ENCODE peak calls at places on chromosomes 6 and 20, in five cellular contexts. S is B cell, Z is heart left ventricle, J is A549, L is endothelial cell of umbilical vein. V is an unnamed sample.

GRCh38 chr6:40344566-40345185 is 242.5 kb downstream of the LRFN2 start:
- DNase-seq in Z (no peak), S (no peak), L (no peak), J (no peak), V (no peak)

GRCh38 chr6:30356519-30356918 is 11.6 kb downstream of the RPP21 start:
- DNase-seq in Z (no peak), J (no peak), S (no peak), L (no peak), V (no peak)

GRCh38 chr20:51767018-51767866 is 948 bp downstream of the ATP9A start:
- DNase-seq in L (peak), S (no peak), J (peak), Z (peak), V (peak)

GRCh38 chr20:57428611-57429496 is 37.7 kb downstream of the RBM38 start:
- DNase-seq in S (no peak), J (no peak), Z (no peak), L (no peak), V (no peak)

GRCh38 chr20:25984933-25985332 is 288.3 kb upstream of the ZNF337 start:
- DNase-seq in L (peak), Z (peak), J (no peak), S (peak), V (peak)

GRCh38 chr6:110353420-110353819 is 4.7 kb downstream of the METTL24 start:
- DNase-seq in Z (no peak), J (no peak), L (no peak), S (no peak), V (no peak)

GRCh38 chr6:130269969-130270635 is 47.4 kb upstream of the SAMD3 start:
- DNase-seq in J (no peak), L (no peak), Z (no peak), S (no peak), V (peak)

GRCh38 chr6:43267619-43268347 is 24.5 kb downstream of the TTBK1 start:
- DNase-seq in Z (no peak), L (no peak), S (no peak), J (no peak), V (no peak)

GRCh38 chr6:83168556-83168955 is 24.5 kb downstream of the PGM3 start:
- DNase-seq in J (no peak), S (no peak), L (no peak), Z (no peak), V (no peak)

GRCh38 chr6:149925974-149926777 is 3.3 kb upstream of the RAET1G start:
- DNase-seq in J (peak), Z (peak), S (peak), L (peak), V (no peak)
- TF ChIP-seq CTCF in J (peak), Z (peak), S (peak), L (peak), V (peak)

GRCh38 chr20:47418061-47418616 is 61.6 kb upstream of the ZMYND8 start:
- DNase-seq in J (no peak), L (no peak), Z (no peak), S (no peak), V (no peak)
- TF ChIP-seq CTCF in J (no peak), L (no peak), Z (no peak), S (no peak), V (no peak)

DNA sequence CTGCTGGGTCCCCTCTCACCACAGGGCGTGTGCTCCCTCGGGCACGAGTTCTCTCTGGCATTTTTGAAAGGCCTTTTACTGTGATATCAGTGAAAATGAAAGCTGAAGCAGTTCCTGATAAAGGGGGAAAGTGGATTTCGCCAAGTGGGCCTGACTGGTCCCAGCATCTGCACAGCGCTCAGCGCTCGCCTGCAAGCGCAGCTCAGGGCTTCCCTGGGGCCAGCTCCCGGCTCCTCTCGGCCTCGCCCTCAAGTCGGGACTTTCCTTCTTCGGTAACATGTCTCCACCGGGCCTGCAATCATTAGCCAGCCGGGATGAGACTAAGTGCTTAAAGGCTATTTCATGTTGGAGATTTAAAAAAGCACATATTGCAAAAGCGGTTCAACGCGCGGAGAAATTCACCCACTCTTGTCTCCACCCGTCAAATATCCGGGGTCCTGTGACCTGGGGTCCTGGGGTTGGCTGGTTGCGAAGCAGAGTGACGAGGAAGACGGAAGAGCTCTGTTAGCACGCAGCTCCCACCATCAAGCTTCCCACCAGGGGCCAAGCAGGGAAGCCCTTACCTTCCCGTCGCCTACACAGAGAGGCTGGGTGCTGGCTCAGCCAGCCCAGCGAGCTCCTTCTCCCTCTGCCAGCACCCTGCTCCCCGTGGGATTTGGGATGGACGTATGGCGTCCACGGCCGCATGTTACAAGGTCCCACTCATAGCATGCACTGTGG is 114.1 kb downstream of the SMOC2 start:
- DNase-seq in J (no peak), Z (no peak), L (no peak), S (no peak), V (no peak)
- TF ChIP-seq CTCF in J (no peak), Z (no peak), L (no peak), S (no peak), V (no peak)

DNA sequence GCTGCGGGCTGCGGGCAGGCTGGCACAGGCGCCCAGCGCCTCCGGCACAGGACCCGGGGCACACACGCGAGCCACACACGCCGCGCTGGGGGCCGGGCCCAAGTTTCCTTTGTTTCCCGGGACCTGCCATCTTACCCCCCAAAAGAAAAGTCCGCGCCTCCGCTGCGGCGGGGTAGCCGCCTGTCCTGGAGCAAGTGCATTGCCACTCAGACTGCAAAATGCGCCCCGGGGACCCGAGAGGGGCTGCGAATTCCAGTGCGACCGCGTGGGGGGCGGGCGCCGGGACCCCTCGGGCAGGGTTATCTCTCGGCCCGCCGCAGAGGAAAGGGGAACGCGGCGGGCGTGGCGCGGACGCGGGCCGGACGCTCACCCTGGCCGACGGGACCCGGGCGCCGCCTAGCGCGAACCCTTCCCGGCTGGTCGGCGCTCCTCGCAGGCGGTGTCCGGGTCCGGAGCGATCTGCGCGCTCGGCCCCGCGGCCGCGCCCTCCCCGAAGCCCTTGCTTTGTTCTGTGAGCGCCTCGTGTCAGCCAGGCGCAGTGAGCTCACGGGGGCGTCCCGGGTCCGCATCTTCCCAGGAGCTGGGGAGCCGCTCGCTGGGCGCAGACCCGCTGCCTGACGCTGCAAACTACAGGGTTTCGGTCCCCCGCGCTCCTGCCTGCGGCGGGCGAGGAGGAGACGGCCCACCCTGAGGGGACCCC is 620 bp upstream of the CD24 start:
- DNase-seq in S (peak), Z (peak), J (peak), L (no peak), V (peak)
- TF ChIP-seq CTCF in S (no peak), Z (no peak), J (peak), L (peak), V (peak)

DNA sequence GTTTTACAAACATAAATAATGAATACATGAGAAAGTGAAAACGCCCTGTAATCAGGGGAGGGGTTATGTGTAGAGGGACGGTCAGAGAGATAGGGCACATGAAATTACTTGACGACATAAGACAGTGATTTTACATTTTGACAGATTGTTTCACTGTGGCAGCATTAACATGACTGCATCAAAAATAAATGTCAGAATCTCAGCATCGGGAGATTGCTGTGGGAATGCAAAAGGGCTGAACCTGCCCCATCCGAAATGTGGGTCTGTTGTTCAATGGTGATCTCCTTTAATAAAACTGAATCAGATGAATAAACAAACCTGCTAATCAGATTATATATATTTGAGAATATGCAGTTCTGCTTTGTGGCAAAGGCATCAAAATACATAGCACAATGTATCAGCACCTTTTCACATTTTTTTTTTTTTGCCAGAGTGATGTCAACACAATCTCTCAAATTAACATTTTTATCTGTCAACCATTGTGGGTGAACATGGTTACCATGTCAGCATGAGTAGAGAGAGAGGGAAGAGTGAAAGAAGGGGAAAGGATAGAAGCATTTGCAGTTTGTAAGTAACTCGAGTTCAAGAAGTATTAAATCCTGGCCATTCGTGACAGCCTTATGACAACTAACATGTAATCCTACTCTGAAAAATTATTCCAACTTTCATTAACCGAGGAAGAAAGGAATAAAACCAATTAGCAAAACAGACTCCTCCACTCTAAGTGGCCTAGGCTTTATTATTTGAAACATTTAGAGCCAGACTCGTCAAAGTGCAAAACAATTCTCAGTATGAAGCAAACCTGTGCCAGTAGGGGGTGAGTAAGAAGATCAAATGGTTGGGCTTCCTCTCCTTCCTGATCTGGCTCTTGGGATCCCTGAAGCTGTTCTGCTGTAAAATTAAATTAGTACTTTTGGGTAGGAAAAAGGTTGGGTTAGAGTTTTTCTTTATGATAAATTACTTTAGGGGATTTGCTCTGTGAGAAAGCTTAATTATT is 177.3 kb upstream of the MAN1A1 start:
- DNase-seq in L (no peak), J (no peak), S (no peak), Z (no peak), V (no peak)
- TF ChIP-seq CTCF in L (no peak), J (no peak), S (no peak), Z (no peak), V (no peak)

GRCh38 chr20:37053230-37053950 is 42.4 kb downstream of the RBL1 start:
- DNase-seq in S (no peak), J (no peak), Z (no peak), L (no peak), V (no peak)

GRCh38 chr20:37055276-37055675 is 40.5 kb downstream of the RBL1 start:
- DNase-seq in Z (no peak), J (no peak), S (no peak), L (no peak), V (no peak)
- TF ChIP-seq CTCF in Z (no peak), J (no peak), S (no peak), L (no peak), V (no peak)

DNA sequence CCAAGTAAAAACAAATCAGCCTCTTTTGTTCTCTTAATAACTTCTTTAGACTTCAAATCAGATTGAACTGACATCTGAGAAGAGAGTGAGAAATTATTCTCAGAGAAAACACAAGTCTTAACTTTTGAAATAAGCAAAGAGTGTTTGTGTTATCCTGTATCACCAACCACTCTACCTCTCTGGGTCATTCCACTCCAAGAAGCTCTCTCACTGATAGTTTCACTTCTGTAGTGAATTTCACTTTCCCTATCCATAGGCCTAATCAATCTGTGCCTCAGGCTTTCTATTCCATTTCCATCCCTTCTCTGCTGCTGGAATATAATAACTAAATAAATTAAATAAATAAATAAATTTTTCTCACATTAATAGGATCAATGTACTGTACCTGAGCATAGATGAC is 235.0 kb downstream of the HTR1B start:
- DNase-seq in S (no peak), J (no peak), Z (no peak), L (no peak), V (no peak)
- TF ChIP-seq CTCF in S (no peak), J (no peak), Z (no peak), L (no peak), V (no peak)

DNA sequence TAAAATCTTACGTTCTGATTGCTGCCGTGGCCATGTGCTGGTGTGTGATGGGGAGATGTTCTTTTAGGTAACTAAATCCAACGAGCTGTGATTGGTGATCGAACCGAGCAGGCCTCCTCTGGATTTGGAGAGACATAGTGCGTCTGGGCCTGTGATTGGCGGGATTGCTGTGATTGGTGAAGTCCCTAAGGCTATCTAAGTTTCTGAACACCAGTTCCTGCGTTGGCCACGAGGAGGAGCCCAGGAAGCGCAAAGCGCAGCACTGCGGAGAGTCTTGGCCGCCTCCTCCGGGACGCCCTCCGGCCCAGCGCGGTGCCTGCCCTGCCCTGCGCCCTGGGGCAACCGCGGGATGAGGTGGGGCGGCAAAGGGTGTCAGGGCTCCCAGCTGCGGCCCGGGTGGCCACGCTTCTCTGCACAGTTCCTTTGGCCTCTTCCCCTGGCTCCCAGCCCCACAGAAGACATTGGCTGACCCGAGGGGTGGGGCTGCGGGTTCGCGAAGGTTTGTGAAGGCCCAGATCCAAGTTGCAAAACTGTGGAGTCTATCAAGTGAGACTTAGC is 33.0 kb downstream of the HNF4A start:
- DNase-seq in Z (peak), J (peak), L (peak), S (peak), V (peak)
- TF ChIP-seq CTCF in Z (peak), J (peak), L (peak), S (peak), V (peak)

DNA sequence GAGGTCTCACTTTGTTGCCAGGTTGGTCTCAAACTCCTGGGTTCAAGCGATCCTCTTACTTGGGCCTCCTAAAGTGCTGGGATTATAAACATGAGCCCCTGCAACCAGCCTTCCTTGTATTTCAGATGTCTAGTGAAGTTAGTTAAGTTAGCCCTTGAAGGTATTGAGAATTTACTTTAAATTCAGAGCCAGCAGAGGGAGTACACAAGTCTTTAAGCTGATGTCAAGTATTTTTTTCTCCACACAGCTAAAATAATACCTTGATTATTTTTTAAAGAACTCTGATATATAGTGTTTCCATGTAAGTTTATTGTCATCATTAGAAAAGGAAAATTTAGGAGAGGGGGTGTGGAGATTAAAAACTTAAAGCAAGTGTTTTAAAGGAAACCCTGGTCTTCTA is 9.8 kb downstream of the FOXO3 start:
- DNase-seq in J (peak), S (no peak), L (no peak), Z (no peak), V (no peak)
- TF ChIP-seq CTCF in J (peak), S (no peak), L (peak), Z (no peak), V (no peak)

V was measured in GM20000.